ENCODE peak calls at places on chromosome 6, in six cellular contexts. U is hepatocyte; V is heart left ventricle; L is ovary; F is left lung; Q is CD4-positive, CD25-positive, alpha-beta regulatory T cell. A is an unnamed sample.

GRCh38 chr6:71349395-71349794 is 60.8 kb downstream of the OGFRL1 start:
- DNase-seq in Q (peak), F (no peak), L (no peak), U (peak), V (no peak), A (peak)

GRCh38 chr6:7827142-7827541 is 83.4 kb downstream of the TXNDC5 start:
- DNase-seq in L (no peak), U (no peak), Q (no peak), F (no peak), V (no peak), A (no peak)

GRCh38 chr6:125094563-125094962 is 59.0 kb upstream of the TPD52L1 start:
- DNase-seq in L (no peak), V (no peak), U (no peak), F (no peak), Q (no peak), A (no peak)

GRCh38 chr6:6736753-6737654 is 148.5 kb downstream of the LY86 start:
- DNase-seq in Q (no peak), U (peak), F (peak), V (peak), L (peak), A (no peak)

GRCh38 chr6:27867941-27868705 is 44.1 kb downstream of the OR2B2 start:
- DNase-seq in L (no peak), V (no peak), F (no peak), Q (no peak), U (no peak), A (no peak)

GRCh38 chr6:89941031-89941775 is 46.9 kb downstream of the GJA10 start:
- DNase-seq in V (no peak), U (peak), L (no peak), F (no peak), Q (no peak), A (no peak)

GRCh38 chr6:118581489-118581959 is 33.4 kb downstream of the PLN start:
- DNase-seq in U (peak), Q (no peak), L (no peak), F (no peak), V (no peak), A (no peak)

GRCh38 chr6:16721977-16722376 is 39.3 kb downstream of the ATXN1 start:
- DNase-seq in U (no peak), Q (no peak), L (no peak), F (no peak), V (no peak), A (no peak)

GRCh38 chr6:130811932-130812331 is 15.3 kb upstream of the SMLR1 start:
- DNase-seq in L (no peak), Q (no peak), V (no peak), F (no peak), U (no peak), A (no peak)
- H3K27ac ChIP-seq in L (no peak), Q (no peak), V (no peak), F (no peak), U (no peak), A (no peak)

GRCh38 chr6:147418523-147418922 is 90.0 kb upstream of the SAMD5 start:
- DNase-seq in F (no peak), Q (no peak), U (no peak), L (no peak), V (no peak), A (no peak)
- H3K27ac ChIP-seq in F (no peak), Q (no peak), U (no peak), L (no peak), V (no peak), A (no peak)

DNA sequence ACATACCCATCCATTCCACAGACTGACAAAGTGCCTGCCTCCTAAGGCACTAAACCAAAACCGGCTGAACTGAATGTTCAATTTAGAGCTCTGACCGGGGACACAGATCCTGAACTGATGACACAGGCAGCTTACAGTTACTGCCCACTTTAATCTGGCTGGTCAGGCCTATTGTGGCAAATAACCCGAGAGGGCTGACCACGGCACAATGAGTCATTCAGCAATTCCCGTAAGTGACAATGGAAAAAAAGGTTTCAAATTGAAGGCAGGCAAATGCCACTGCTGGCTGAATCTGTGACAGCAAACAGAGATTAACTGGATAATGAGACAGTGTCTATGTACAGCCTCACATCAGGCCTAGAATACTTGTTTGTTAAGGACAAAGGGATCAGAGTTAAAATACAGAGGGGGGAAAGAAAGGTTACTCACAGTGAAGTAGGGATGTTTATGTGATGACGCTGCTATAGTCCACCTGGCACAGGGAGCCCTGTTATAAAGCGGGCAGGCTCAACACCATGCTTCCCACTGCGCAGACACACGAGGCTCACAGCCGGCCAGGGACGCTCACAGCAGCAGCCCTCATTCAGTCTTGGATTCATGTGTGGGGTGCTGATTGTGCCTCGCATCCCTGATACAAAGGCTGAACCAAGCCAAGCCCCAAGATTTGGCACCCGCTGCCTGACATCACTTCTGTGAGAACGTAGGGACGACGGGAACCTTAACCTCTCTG is 54.4 kb downstream of the RTN4IP1 start:
- DNase-seq in U (peak), Q (no peak), L (no peak), F (no peak), V (no peak), A (peak)
- H3K27ac ChIP-seq in U (peak), Q (no peak), L (no peak), F (no peak), V (no peak), A (peak)

GRCh38 chr6:21824431-21825180 is 231.1 kb downstream of the SOX4 start:
- DNase-seq in L (no peak), V (no peak), U (no peak), Q (no peak), F (no peak), A (no peak)

GRCh38 chr6:21826460-21826859 is 232.9 kb downstream of the SOX4 start:
- DNase-seq in Q (no peak), V (no peak), F (no peak), U (no peak), L (no peak), A (no peak)

GRCh38 chr6:21827425-21828192 is 234.1 kb downstream of the SOX4 start:
- DNase-seq in V (no peak), F (no peak), Q (no peak), L (no peak), U (no peak), A (peak)

GRCh38 chr6:21828689-21829088 is 235.1 kb downstream of the SOX4 start:
- DNase-seq in F (no peak), L (no peak), V (no peak), Q (no peak), U (no peak), A (no peak)

DNA sequence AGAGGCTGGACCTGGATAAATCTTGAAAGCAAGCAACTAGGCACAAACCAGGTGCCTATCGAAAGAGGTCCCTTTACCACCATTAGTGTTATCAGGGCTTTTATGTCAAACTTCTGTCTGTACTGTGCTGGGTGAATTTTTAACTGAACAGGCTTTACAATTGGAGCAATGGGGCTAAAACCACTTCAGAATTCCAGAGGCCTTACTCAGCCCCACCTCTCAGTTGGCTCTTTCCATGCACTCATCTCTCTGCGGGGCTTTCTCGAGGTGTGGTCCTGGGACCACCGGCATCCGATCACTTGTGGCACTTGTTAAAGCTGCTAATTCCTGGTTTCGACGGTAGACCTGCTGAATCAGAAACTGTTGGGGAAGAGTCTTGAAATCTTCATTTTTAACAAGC is 232.5 kb downstream of the SOX4 start:
- DNase-seq in V (no peak), Q (no peak), L (no peak), U (peak), F (no peak), A (peak)
- H3K27ac ChIP-seq in V (no peak), Q (no peak), L (no peak), U (peak), F (no peak), A (no peak)

DNA sequence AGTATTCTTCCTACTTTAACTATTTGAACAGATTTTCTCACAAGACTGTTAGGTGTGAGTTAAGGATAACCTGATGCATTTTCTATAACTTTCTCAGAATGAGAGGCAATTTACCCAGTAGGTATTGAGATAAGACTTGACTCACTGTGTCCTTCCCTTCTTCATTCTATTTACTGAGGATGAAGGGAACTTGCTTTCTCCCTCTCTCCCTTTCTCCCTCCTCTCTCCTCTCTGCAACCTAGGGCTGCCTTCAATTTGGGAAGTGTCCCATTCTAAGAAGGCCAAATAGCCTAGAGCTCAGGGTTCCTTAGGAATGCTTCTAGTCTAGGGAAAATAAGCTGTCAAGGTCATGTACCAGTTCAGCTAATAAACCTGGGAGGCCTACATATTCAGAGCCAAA is 3.2 kb downstream of the ECHDC1 start:
- DNase-seq in U (no peak), Q (no peak), L (no peak), V (no peak), F (no peak), A (no peak)
- H3K27ac ChIP-seq in U (no peak), Q (no peak), L (no peak), V (no peak), F (no peak), A (no peak)

A was measured in SJCRH30.